ENCODE peak calls at places on chromosome 14, in four cellular contexts. E, R, M and D are unnamed samples.

GRCh38 chr14:64727551-64728071 is 23.4 kb downstream of the PLEKHG3 start:
- DNase-seq in R (no peak), E (no peak), M (no peak), D (no peak)

GRCh38 chr14:38662781-38663180 is 406.9 kb upstream of the CLEC14A start:
- DNase-seq in E (no peak), R (no peak), M (no peak), D (no peak)

GRCh38 chr14:62002636-62003035 is 240.4 kb downstream of the SNAPC1 start:
- DNase-seq in M (no peak), R (no peak), E (no peak), D (no peak)

GRCh38 chr14:76191297-76191696 is 39.6 kb downstream of the GPATCH2L start:
- DNase-seq in E (no peak), M (no peak), R (no peak), D (peak)

GRCh38 chr14:73489481-73490175 is 1.1 kb upstream of the RIOX1 start:
- DNase-seq in E (no peak), M (no peak), R (no peak), D (no peak)

GRCh38 chr14:28902930-28903329 is 136.3 kb downstream of the FOXG1 start:
- DNase-seq in E (no peak), R (no peak), M (no peak), D (no peak)

GRCh38 chr14:37093364-37093763 is 79.0 kb downstream of the SLC25A21 start:
- DNase-seq in M (no peak), R (no peak), E (no peak), D (no peak)

GRCh38 chr14:51328089-51328941 is 88.3 kb downstream of the TMX1 start:
- DNase-seq in M (no peak), R (peak), E (no peak), D (no peak)

GRCh38 chr14:80678436-80678835 is 263.1 kb downstream of the CEP128 start:
- DNase-seq in M (no peak), R (no peak), E (no peak), D (no peak)

GRCh38 chr14:33590891-33591630 is 359.8 kb downstream of the EGLN3 start:
- DNase-seq in R (no peak), M (no peak), E (no peak), D (no peak)

GRCh38 chr14:49972840-49973239 is 80.0 kb downstream of the ARF6 start:
- DNase-seq in R (peak), M (no peak), E (no peak), D (no peak)

GRCh38 chr14:68554231-68554630 is 238.6 kb downstream of the ZFP36L1 start:
- DNase-seq in R (no peak), M (no peak), E (no peak), D (no peak)

GRCh38 chr14:72758420-72758819 is 135.5 kb downstream of the DPF3 start:
- DNase-seq in R (no peak), E (no peak), M (no peak), D (no peak)

GRCh38 chr14:69937367-69937777 is 58.2 kb downstream of the SMOC1 start:
- DNase-seq in E (no peak), M (no peak), R (no peak), D (no peak)

GRCh38 chr14:99605299-99605961 is 1.4 kb upstream of the CCDC85C start:
- DNase-seq in E (no peak), M (no peak), R (peak), D (peak)

GRCh38 chr14:89443002-89443660 is 26.1 kb upstream of the FOXN3 start:
- DNase-seq in E (no peak), R (no peak), M (peak), D (no peak)